ENCODE peak calls at places on chromosomes 2 and 18, in six cellular contexts. One of them, this sample, is unnamed.

GRCh38 chr2:236158969-236159777 is 9.0 kb downstream of the GBX2 start:
- DNase-seq in adrenal gland: no peak
- DNase-seq in CD4-positive, CD25-positive, alpha-beta regulatory T cell: no peak
- DNase-seq in naive thymus-derived CD4-positive, alpha-beta T cell: no peak
- DNase-seq in MM.1S: no peak
- DNase-seq in CD8-positive, alpha-beta memory T cell: no peak
- DNase-seq in this sample: no peak

GRCh38 chr2:240394549-240394948 is 40.9 kb upstream of the GPC1 start:
- DNase-seq in CD4-positive, CD25-positive, alpha-beta regulatory T cell: no peak
- DNase-seq in CD8-positive, alpha-beta memory T cell: no peak
- DNase-seq in naive thymus-derived CD4-positive, alpha-beta T cell: no peak
- DNase-seq in adrenal gland: no peak
- DNase-seq in MM.1S: no peak
- DNase-seq in this sample: no peak

GRCh38 chr18:47846431-47846830 is 84.0 kb downstream of the SMAD2 start:
- DNase-seq in CD8-positive, alpha-beta memory T cell: no peak
- DNase-seq in naive thymus-derived CD4-positive, alpha-beta T cell: no peak
- DNase-seq in CD4-positive, CD25-positive, alpha-beta regulatory T cell: no peak
- DNase-seq in MM.1S: no peak
- DNase-seq in adrenal gland: no peak
- DNase-seq in this sample: no peak

GRCh38 chr2:238914648-238915015 is 66.7 kb downstream of the TWIST2 start:
- DNase-seq in MM.1S: no peak
- DNase-seq in naive thymus-derived CD4-positive, alpha-beta T cell: no peak
- DNase-seq in adrenal gland: no peak
- DNase-seq in CD8-positive, alpha-beta memory T cell: no peak
- DNase-seq in CD4-positive, CD25-positive, alpha-beta regulatory T cell: no peak
- DNase-seq in this sample: no peak

GRCh38 chr2:240832205-240832727 is 12.2 kb upstream of the KIF1A start:
- DNase-seq in CD4-positive, CD25-positive, alpha-beta regulatory T cell: peak; percentile 97
- DNase-seq in MM.1S: no peak
- DNase-seq in CD8-positive, alpha-beta memory T cell: peak; percentile 99
- DNase-seq in adrenal gland: peak; percentile 93
- DNase-seq in naive thymus-derived CD4-positive, alpha-beta T cell: peak; percentile 99
- DNase-seq in this sample: peak; percentile 90

GRCh38 chr2:11490194-11490593 is 24.2 kb upstream of the E2F6 start:
- DNase-seq in MM.1S: no peak
- DNase-seq in CD4-positive, CD25-positive, alpha-beta regulatory T cell: no peak
- DNase-seq in adrenal gland: no peak
- DNase-seq in naive thymus-derived CD4-positive, alpha-beta T cell: no peak
- DNase-seq in CD8-positive, alpha-beta memory T cell: no peak
- DNase-seq in this sample: no peak

GRCh38 chr2:151766421-151767153 is 32.3 kb upstream of the NEB start:
- DNase-seq in naive thymus-derived CD4-positive, alpha-beta T cell: no peak
- DNase-seq in adrenal gland: no peak
- DNase-seq in CD8-positive, alpha-beta memory T cell: no peak
- DNase-seq in CD4-positive, CD25-positive, alpha-beta regulatory T cell: peak; percentile 40
- DNase-seq in MM.1S: no peak
- DNase-seq in this sample: no peak

GRCh38 chr2:111638274-111638877 is 245.6 kb downstream of the ANAPC1 start:
- DNase-seq in CD4-positive, CD25-positive, alpha-beta regulatory T cell: no peak
- DNase-seq in naive thymus-derived CD4-positive, alpha-beta T cell: no peak
- DNase-seq in adrenal gland: no peak
- DNase-seq in MM.1S: no peak
- DNase-seq in CD8-positive, alpha-beta memory T cell: no peak
- DNase-seq in this sample: no peak

GRCh38 chr18:70288851-70289328 is at the start of gene SOCS6:
- DNase-seq in naive thymus-derived CD4-positive, alpha-beta T cell: peak; percentile 30
- DNase-seq in MM.1S: peak; percentile 72
- DNase-seq in CD8-positive, alpha-beta memory T cell: peak; percentile 5
- DNase-seq in CD4-positive, CD25-positive, alpha-beta regulatory T cell: peak; percentile 35
- DNase-seq in adrenal gland: peak; percentile 67
- DNase-seq in this sample: peak; percentile 54

GRCh38 chr2:200028998-200029397 is 73.6 kb downstream of the MAIP1 start:
- DNase-seq in CD4-positive, CD25-positive, alpha-beta regulatory T cell: no peak
- DNase-seq in adrenal gland: no peak
- DNase-seq in MM.1S: no peak
- DNase-seq in naive thymus-derived CD4-positive, alpha-beta T cell: no peak
- DNase-seq in CD8-positive, alpha-beta memory T cell: no peak
- DNase-seq in this sample: no peak

GRCh38 chr2:119548516-119549120 is 4.4 kb downstream of the CFAP221 start:
- DNase-seq in CD8-positive, alpha-beta memory T cell: no peak
- DNase-seq in MM.1S: no peak
- DNase-seq in CD4-positive, CD25-positive, alpha-beta regulatory T cell: no peak
- DNase-seq in adrenal gland: no peak
- DNase-seq in naive thymus-derived CD4-positive, alpha-beta T cell: no peak
- DNase-seq in this sample: no peak

GRCh38 chr2:4745596-4745995 is 946.6 kb upstream of the SOX11 start:
- DNase-seq in MM.1S: no peak
- DNase-seq in CD8-positive, alpha-beta memory T cell: no peak
- DNase-seq in adrenal gland: no peak
- DNase-seq in CD4-positive, CD25-positive, alpha-beta regulatory T cell: no peak
- DNase-seq in naive thymus-derived CD4-positive, alpha-beta T cell: no peak
- DNase-seq in this sample: no peak

GRCh38 chr2:69645026-69645425 is 1.5 kb upstream of the AAK1 start:
- DNase-seq in naive thymus-derived CD4-positive, alpha-beta T cell: peak; percentile 82
- DNase-seq in CD4-positive, CD25-positive, alpha-beta regulatory T cell: peak; percentile 82
- DNase-seq in adrenal gland: no peak
- DNase-seq in MM.1S: no peak
- DNase-seq in CD8-positive, alpha-beta memory T cell: peak; percentile 68
- DNase-seq in this sample: peak; percentile 7

GRCh38 chr2:16152101-16152927 is 212.0 kb downstream of the MYCN start:
- DNase-seq in naive thymus-derived CD4-positive, alpha-beta T cell: no peak
- DNase-seq in MM.1S: no peak
- DNase-seq in CD8-positive, alpha-beta memory T cell: no peak
- DNase-seq in adrenal gland: no peak
- DNase-seq in CD4-positive, CD25-positive, alpha-beta regulatory T cell: no peak
- DNase-seq in this sample: no peak

GRCh38 chr2:16153754-16154035 is 213.3 kb downstream of the MYCN start:
- DNase-seq in adrenal gland: no peak
- DNase-seq in CD8-positive, alpha-beta memory T cell: no peak
- DNase-seq in MM.1S: no peak
- DNase-seq in naive thymus-derived CD4-positive, alpha-beta T cell: no peak
- DNase-seq in CD4-positive, CD25-positive, alpha-beta regulatory T cell: no peak
- DNase-seq in this sample: no peak

GRCh38 chr2:16151651-16152050 is 211.3 kb downstream of the MYCN start:
- DNase-seq in adrenal gland: no peak
- DNase-seq in CD4-positive, CD25-positive, alpha-beta regulatory T cell: no peak
- DNase-seq in naive thymus-derived CD4-positive, alpha-beta T cell: no peak
- DNase-seq in MM.1S: no peak
- DNase-seq in CD8-positive, alpha-beta memory T cell: no peak
- DNase-seq in this sample: no peak

GRCh38 chr2:16154061-16154460 is 213.7 kb downstream of the MYCN start:
- DNase-seq in CD8-positive, alpha-beta memory T cell: no peak
- DNase-seq in CD4-positive, CD25-positive, alpha-beta regulatory T cell: no peak
- DNase-seq in adrenal gland: no peak
- DNase-seq in naive thymus-derived CD4-positive, alpha-beta T cell: no peak
- DNase-seq in MM.1S: no peak
- DNase-seq in this sample: no peak

GRCh38 chr2:16152928-16153753 is 212.8 kb downstream of the MYCN start:
- DNase-seq in naive thymus-derived CD4-positive, alpha-beta T cell: no peak
- DNase-seq in CD8-positive, alpha-beta memory T cell: no peak
- DNase-seq in adrenal gland: no peak
- DNase-seq in CD4-positive, CD25-positive, alpha-beta regulatory T cell: no peak
- DNase-seq in MM.1S: no peak
- DNase-seq in this sample: no peak
- H3K9me3 ChIP-seq in naive thymus-derived CD4-positive, alpha-beta T cell: no peaks in the 10 kb centered on the region
- H3K9me3 ChIP-seq in CD8-positive, alpha-beta memory T cell: no peaks in the 10 kb centered on the region
- H3K9me3 ChIP-seq in adrenal gland: no peaks in the 10 kb centered on the region
- H3K9me3 ChIP-seq in CD4-positive, CD25-positive, alpha-beta regulatory T cell: no peaks in the 10 kb centered on the region
- H3K9me3 ChIP-seq in MM.1S: no peaks in the 10 kb centered on the region
- H3K9me3 ChIP-seq in this sample: peaks cover 7% of the 10 kb centered on the region

GRCh38 chr2:30293303-30293912 is 62.1 kb downstream of the LBH start:
- DNase-seq in CD8-positive, alpha-beta memory T cell: no peak
- DNase-seq in adrenal gland: no peak
- DNase-seq in MM.1S: no peak
- DNase-seq in naive thymus-derived CD4-positive, alpha-beta T cell: no peak
- DNase-seq in CD4-positive, CD25-positive, alpha-beta regulatory T cell: no peak
- DNase-seq in this sample: peak; percentile 72
- H3K27ac ChIP-seq in CD8-positive, alpha-beta memory T cell: no peak overlapping the region
- H3K27ac ChIP-seq in adrenal gland: no peak overlapping the region
- H3K27ac ChIP-seq in MM.1S: no peak overlapping the region
- H3K27ac ChIP-seq in naive thymus-derived CD4-positive, alpha-beta T cell: no peak overlapping the region
- H3K27ac ChIP-seq in CD4-positive, CD25-positive, alpha-beta regulatory T cell: no peak overlapping the region
- H3K27ac ChIP-seq in this sample: peak overlapping the region; percentile 50

GRCh38 chr2:30266705-30267104 is 35.4 kb downstream of the LBH start:
- DNase-seq in naive thymus-derived CD4-positive, alpha-beta T cell: no peak
- DNase-seq in adrenal gland: no peak
- DNase-seq in CD4-positive, CD25-positive, alpha-beta regulatory T cell: no peak
- DNase-seq in CD8-positive, alpha-beta memory T cell: no peak
- DNase-seq in MM.1S: no peak
- DNase-seq in this sample: no peak
- H3K9me3 ChIP-seq in naive thymus-derived CD4-positive, alpha-beta T cell: no peaks in the 10 kb centered on the region
- H3K9me3 ChIP-seq in adrenal gland: no peaks in the 10 kb centered on the region
- H3K9me3 ChIP-seq in CD4-positive, CD25-positive, alpha-beta regulatory T cell: peaks cover 3% of the 10 kb centered on the region
- H3K9me3 ChIP-seq in CD8-positive, alpha-beta memory T cell: no peaks in the 10 kb centered on the region
- H3K9me3 ChIP-seq in MM.1S: no peaks in the 10 kb centered on the region
- H3K9me3 ChIP-seq in this sample: peaks cover 2% of the 10 kb centered on the region

GRCh38 chr2:120984452-120985173 is 248.9 kb downstream of the GLI2 start:
- DNase-seq in naive thymus-derived CD4-positive, alpha-beta T cell: no peak
- DNase-seq in CD4-positive, CD25-positive, alpha-beta regulatory T cell: no peak
- DNase-seq in MM.1S: no peak
- DNase-seq in CD8-positive, alpha-beta memory T cell: no peak
- DNase-seq in adrenal gland: no peak
- DNase-seq in this sample: no peak
- H3K27ac ChIP-seq in naive thymus-derived CD4-positive, alpha-beta T cell: no peak overlapping the region
- H3K27ac ChIP-seq in CD4-positive, CD25-positive, alpha-beta regulatory T cell: no peak overlapping the region
- H3K27ac ChIP-seq in MM.1S: no peak overlapping the region
- H3K27ac ChIP-seq in CD8-positive, alpha-beta memory T cell: no peak overlapping the region
- H3K27ac ChIP-seq in adrenal gland: no peak overlapping the region
- H3K27ac ChIP-seq in this sample: peak overlapping the region; percentile 75

This sample was measured in SJCRH30.